ENCODE peak calls at places on chromosomes 4 and X, in five cellular contexts. One of them, this sample, is unnamed.

GRCh38 chr4:26372525-26373172 is 51.8 kb downstream of the RBPJ start:
- DNase-seq in ovary: no peak
- DNase-seq in body of pancreas: no peak
- DNase-seq in IMR-90: peak
- DNase-seq in esophagus squamous epithelium: no peak
- DNase-seq in this sample: no peak

GRCh38 chrX:136159615-136160025 is 12.3 kb downstream of the FHL1 start:
- DNase-seq in body of pancreas: no peak
- DNase-seq in IMR-90: no peak
- DNase-seq in ovary: no peak
- DNase-seq in esophagus squamous epithelium: no peak
- DNase-seq in this sample: no peak

GRCh38 chr4:15366660-15367059 is 61.2 kb upstream of the C1QTNF7 start:
- DNase-seq in ovary: no peak
- DNase-seq in esophagus squamous epithelium: no peak
- DNase-seq in IMR-90: no peak
- DNase-seq in body of pancreas: no peak
- DNase-seq in this sample: no peak

GRCh38 chrX:68462197-68462596 is 28.9 kb upstream of the OPHN1 start:
- DNase-seq in body of pancreas: no peak
- DNase-seq in IMR-90: peak
- DNase-seq in ovary: no peak
- DNase-seq in esophagus squamous epithelium: no peak
- DNase-seq in this sample: no peak

GRCh38 chrX:3268804-3269203 is 77.6 kb downstream of the MXRA5 start:
- DNase-seq in body of pancreas: no peak
- DNase-seq in esophagus squamous epithelium: no peak
- DNase-seq in ovary: no peak
- DNase-seq in IMR-90: peak
- DNase-seq in this sample: no peak

GRCh38 chr4:140151700-140152014 is 2.3 kb downstream of the MAML3 start:
- DNase-seq in ovary: peak
- DNase-seq in IMR-90: peak
- DNase-seq in body of pancreas: peak
- DNase-seq in esophagus squamous epithelium: no peak
- DNase-seq in this sample: peak

GRCh38 chr4:121711263-121712000 is 14.7 kb upstream of the ANXA5 start:
- DNase-seq in IMR-90: peak
- DNase-seq in body of pancreas: peak
- DNase-seq in ovary: peak
- DNase-seq in esophagus squamous epithelium: no peak
- DNase-seq in this sample: peak

GRCh38 chrX:120450163-120450562 is 18.9 kb downstream of the LAMP2 start:
- DNase-seq in IMR-90: no peak
- DNase-seq in body of pancreas: no peak
- DNase-seq in esophagus squamous epithelium: no peak
- DNase-seq in ovary: no peak
- DNase-seq in this sample: no peak

GRCh38 chr4:88573995-88574394 is 18.3 kb upstream of the HERC3 start:
- DNase-seq in esophagus squamous epithelium: no peak
- DNase-seq in ovary: no peak
- DNase-seq in IMR-90: peak
- DNase-seq in body of pancreas: no peak
- DNase-seq in this sample: no peak

GRCh38 chr4:173426064-173426463 is 27.1 kb upstream of the SCRG1 start:
- DNase-seq in IMR-90: no peak
- DNase-seq in body of pancreas: no peak
- DNase-seq in ovary: no peak
- DNase-seq in esophagus squamous epithelium: no peak
- DNase-seq in this sample: no peak

GRCh38 chr4:116180056-116180690 is 905.2 kb downstream of the TRAM1L1 start:
- DNase-seq in esophagus squamous epithelium: no peak
- DNase-seq in ovary: no peak
- DNase-seq in body of pancreas: no peak
- DNase-seq in IMR-90: no peak
- DNase-seq in this sample: no peak

GRCh38 chrX:83845397-83845796 is 15.5 kb upstream of the CYLC1 start:
- DNase-seq in ovary: no peak
- DNase-seq in esophagus squamous epithelium: no peak
- DNase-seq in body of pancreas: peak
- DNase-seq in IMR-90: peak
- DNase-seq in this sample: no peak

GRCh38 chrX:77743720-77744119 is 42.3 kb downstream of the ATRX start:
- DNase-seq in IMR-90: peak
- DNase-seq in body of pancreas: no peak
- DNase-seq in ovary: no peak
- DNase-seq in esophagus squamous epithelium: no peak
- DNase-seq in this sample: no peak

GRCh38 chr4:53914313-53915016 is 149.9 kb downstream of the CHIC2 start:
- DNase-seq in ovary: no peak
- DNase-seq in IMR-90: peak
- DNase-seq in body of pancreas: no peak
- DNase-seq in esophagus squamous epithelium: no peak
- DNase-seq in this sample: no peak

GRCh38 chrX:12866451-12867377 is at the start of gene TLR7:
- DNase-seq in esophagus squamous epithelium: no peak
- DNase-seq in IMR-90: no peak
- DNase-seq in ovary: no peak
- DNase-seq in body of pancreas: no peak
- DNase-seq in this sample: no peak

GRCh38 chr4:98377626-98378025 is 116.4 kb downstream of the RAP1GDS1 start:
- DNase-seq in ovary: no peak
- DNase-seq in esophagus squamous epithelium: no peak
- DNase-seq in body of pancreas: no peak
- DNase-seq in IMR-90: peak
- DNase-seq in this sample: no peak

GRCh38 chr4:25927361-25928040 is 13.5 kb downstream of the SMIM20 start:
- DNase-seq in IMR-90: no peak
- DNase-seq in body of pancreas: no peak
- DNase-seq in ovary: no peak
- DNase-seq in esophagus squamous epithelium: no peak
- DNase-seq in this sample: no peak

GRCh38 chr4:153074501-153075255 is 129.6 kb upstream of the TRIM2 start:
- DNase-seq in body of pancreas: no peak
- DNase-seq in ovary: no peak
- DNase-seq in esophagus squamous epithelium: no peak
- DNase-seq in IMR-90: no peak
- DNase-seq in this sample: no peak

GRCh38 chrX:48945517-48946348 is 11.7 kb downstream of the OTUD5 start:
- DNase-seq in ovary: peak
- DNase-seq in IMR-90: peak
- DNase-seq in esophagus squamous epithelium: no peak
- DNase-seq in body of pancreas: peak
- DNase-seq in this sample: peak

GRCh38 chrX:70635669-70636068 is 191.0 kb downstream of the DLG3 start:
- DNase-seq in ovary: no peak
- DNase-seq in IMR-90: no peak
- DNase-seq in body of pancreas: no peak
- DNase-seq in esophagus squamous epithelium: no peak
- DNase-seq in this sample: no peak

DNA sequence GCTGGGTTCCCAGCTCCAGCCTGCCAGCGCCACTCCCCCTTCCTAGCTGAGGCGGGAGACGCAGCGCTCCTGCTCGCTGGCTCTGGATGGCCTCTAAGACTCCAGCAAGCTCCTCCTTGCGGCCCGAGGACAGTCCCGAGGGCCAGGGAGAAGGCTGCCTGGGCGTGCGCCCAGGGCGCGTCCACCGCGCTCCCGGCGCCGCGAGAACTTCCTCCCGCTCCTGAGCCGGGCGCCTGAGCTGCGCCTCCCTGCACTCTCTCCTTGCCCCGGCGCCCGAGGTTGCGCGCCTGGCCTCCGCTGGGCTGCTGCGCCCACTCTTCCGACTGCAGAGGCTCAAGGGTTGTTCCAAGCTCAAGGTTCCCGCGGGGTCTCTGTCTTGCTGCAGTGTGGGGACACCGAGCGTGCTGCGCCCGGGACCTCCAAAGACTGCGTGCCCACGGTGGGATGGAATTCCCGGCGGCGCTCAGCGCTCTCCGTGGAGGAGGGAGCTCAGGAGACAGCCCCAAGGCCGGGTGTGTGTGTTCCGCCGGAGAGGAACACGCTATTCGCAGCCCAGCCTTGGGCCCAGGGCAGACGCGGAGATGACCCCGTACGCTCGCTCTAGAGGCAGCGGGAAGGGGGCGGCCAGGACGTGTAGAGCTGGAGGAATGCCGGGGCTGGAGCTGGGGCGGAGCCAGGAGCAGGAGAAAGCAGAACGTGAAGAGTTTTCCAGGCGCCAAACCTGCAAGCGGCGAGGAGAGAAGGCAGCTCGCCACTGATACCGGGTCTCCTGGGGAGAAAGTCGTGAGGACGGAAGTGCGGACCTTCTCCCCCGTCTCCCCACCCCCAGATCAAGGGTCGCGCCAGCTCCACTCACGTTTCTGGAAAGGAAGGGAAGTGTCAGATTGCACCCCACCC is at the start of gene ARHGAP6:
- DNase-seq in esophagus squamous epithelium: no peak
- DNase-seq in body of pancreas: peak
- DNase-seq in ovary: peak
- DNase-seq in IMR-90: peak
- DNase-seq in this sample: peak
- TF ChIP-seq POLR2A in esophagus squamous epithelium: no peak
- TF ChIP-seq POLR2A in body of pancreas: no peak
- TF ChIP-seq POLR2A in ovary: no peak
- TF ChIP-seq POLR2A in IMR-90: no peak
- TF ChIP-seq POLR2A in this sample: no peak

DNA sequence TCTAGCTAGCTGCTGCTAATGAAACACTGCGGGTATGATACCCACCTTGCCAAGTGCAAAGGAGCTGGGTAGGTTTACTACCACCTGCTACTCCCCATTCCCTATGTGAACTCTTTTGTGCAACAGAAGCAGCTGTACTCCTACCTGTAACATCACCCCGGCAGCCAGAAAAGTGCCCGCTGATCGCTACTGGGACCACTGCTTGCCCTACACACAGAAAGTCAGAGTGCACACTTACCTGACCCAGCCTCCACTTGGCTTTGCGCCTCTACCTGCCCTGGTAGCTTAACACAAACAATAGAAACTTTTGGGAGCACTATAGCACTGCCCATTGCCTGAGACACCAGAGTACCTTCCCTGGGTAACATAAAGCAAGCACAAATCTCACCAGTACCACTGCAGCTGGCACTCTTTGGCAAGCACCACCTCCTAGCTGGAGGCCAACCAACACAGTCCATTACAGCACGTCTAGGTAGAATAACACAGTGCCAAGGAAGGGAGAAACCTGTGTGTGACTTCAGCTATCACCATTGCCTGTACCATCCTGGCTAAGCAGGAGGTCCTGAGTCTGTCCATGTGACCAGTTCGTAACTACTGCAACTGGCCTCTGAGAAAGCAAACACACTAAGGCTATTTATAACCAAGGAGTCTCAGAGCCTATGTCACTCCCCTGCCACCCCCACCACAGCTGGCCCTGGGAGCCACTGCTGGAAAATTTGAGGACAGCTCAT is 80.1 kb downstream of the CENPC start:
- DNase-seq in IMR-90: peak
- DNase-seq in ovary: no peak
- DNase-seq in body of pancreas: no peak
- DNase-seq in esophagus squamous epithelium: no peak
- DNase-seq in this sample: no peak
- TF ChIP-seq POLR2A in IMR-90: no peak
- TF ChIP-seq POLR2A in ovary: no peak
- TF ChIP-seq POLR2A in body of pancreas: no peak
- TF ChIP-seq POLR2A in esophagus squamous epithelium: no peak
- TF ChIP-seq POLR2A in this sample: no peak

DNA sequence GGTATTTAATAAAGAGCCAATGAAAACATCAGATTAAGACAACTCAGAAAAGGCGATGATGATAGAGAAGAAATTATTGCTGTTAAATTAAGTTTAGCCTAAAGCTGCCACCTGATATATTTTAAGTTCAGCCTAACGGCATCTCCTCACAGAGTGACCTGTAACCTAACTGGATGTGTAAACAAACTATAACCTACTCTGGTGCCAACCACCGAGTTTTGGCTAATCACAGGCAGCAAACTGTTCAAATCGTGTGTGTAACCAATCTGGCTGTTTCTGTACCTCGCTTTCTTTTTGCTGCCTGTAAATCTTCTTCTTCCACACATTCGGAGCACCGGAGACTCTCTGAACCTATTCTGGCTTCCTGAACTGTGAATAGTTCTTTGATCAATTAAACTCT is 37.8 kb upstream of the MED14 start:
- DNase-seq in IMR-90: no peak
- DNase-seq in ovary: no peak
- DNase-seq in body of pancreas: no peak
- DNase-seq in esophagus squamous epithelium: no peak
- DNase-seq in this sample: no peak
- TF ChIP-seq POLR2A in IMR-90: no peak
- TF ChIP-seq POLR2A in ovary: no peak
- TF ChIP-seq POLR2A in body of pancreas: no peak
- TF ChIP-seq POLR2A in esophagus squamous epithelium: no peak
- TF ChIP-seq POLR2A in this sample: no peak

DNA sequence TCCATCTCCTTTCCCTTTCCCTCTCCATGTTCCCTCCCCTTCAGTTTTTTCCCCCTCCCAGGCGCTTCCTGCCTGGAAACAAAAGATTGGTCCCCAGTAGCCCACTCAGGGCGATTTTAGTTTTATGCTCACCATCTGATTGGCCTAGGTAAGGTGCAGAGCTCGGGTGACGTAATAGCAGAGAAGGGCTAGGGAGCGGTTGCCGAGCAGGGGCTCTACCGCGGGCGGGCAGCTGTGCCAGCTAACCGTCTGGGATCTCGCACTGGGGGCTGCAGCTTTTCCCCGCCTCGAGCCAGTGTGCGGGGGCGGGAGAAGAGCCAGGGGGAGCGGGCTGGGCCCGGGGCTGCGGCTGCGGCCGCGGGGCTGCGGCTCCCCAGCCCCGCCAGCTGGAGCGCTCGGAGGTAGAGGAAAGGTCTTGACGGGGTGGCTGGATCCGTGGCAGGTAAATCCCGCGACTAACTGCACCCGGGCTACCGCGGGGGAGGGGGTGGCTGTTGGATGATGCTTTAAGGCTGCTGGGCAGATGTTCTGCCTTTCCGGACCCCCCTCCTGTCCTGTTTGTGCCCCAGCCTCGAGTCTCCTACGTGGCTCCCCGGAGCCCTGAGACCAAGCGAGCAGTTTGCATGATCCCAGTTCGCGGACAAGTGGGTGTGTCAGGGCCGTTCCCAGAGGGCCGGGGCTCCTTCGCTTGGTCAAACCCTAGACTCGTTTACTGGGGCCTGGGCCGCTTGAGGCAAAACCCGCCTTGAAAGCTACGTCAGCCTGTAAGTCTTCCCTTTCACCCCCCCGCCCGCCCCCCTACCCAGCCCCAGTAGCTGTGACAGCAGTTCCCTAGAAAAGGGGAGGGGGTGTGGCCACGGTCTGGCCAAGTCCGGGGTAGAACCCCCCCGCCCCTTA is at the start of gene PAK3:
- DNase-seq in esophagus squamous epithelium: no peak
- DNase-seq in ovary: peak
- DNase-seq in body of pancreas: peak
- DNase-seq in IMR-90: peak
- DNase-seq in this sample: peak
- TF ChIP-seq POLR2A in esophagus squamous epithelium: no peak
- TF ChIP-seq POLR2A in ovary: peak
- TF ChIP-seq POLR2A in body of pancreas: peak
- TF ChIP-seq POLR2A in IMR-90: no peak
- TF ChIP-seq POLR2A in this sample: no peak

GRCh38 chrX:74923942-74924448 is 1.3 kb downstream of the NEXMIF start:
- DNase-seq in body of pancreas: peak
- DNase-seq in ovary: peak
- DNase-seq in IMR-90: no peak
- DNase-seq in esophagus squamous epithelium: no peak
- DNase-seq in this sample: peak
- TF ChIP-seq POLR2A in body of pancreas: no peak
- TF ChIP-seq POLR2A in ovary: no peak
- TF ChIP-seq POLR2A in IMR-90: no peak
- TF ChIP-seq POLR2A in esophagus squamous epithelium: no peak
- TF ChIP-seq POLR2A in this sample: no peak

GRCh38 chrX:47587091-47587891 is 5.1 kb downstream of the TIMP1 start:
- DNase-seq in esophagus squamous epithelium: no peak
- DNase-seq in IMR-90: peak
- DNase-seq in body of pancreas: no peak
- DNase-seq in ovary: no peak
- DNase-seq in this sample: no peak
- TF ChIP-seq POLR2A in esophagus squamous epithelium: no peak
- TF ChIP-seq POLR2A in IMR-90: peak
- TF ChIP-seq POLR2A in body of pancreas: no peak
- TF ChIP-seq POLR2A in ovary: no peak
- TF ChIP-seq POLR2A in this sample: no peak

This sample was measured in heart left ventricle.